ENCODE peak calls at places on chromosomes 6 and 20, in seven cellular contexts. Z is fibroblast of lung, J is GM12865, D is IMR-90, H is AG09309, P is heart right ventricle, C is H1. B is an unnamed sample.

GRCh38 chr6:126252154-126252553 is 87.8 kb upstream of the CENPW start:
- DNase-seq in Z (no peak), J (no peak), D (no peak), H (no peak), P (no peak), C (no peak), B (no peak)

GRCh38 chr20:37877832-37878772 is 24.8 kb upstream of the VSTM2L start:
- DNase-seq in Z (no peak), J (no peak), D (no peak), H (no peak), P (no peak), C (no peak), B (no peak)

GRCh38 chr20:57458400-57459160 is 66.4 kb downstream of the CTCFL start:
- DNase-seq in Z (peak), J (no peak), D (no peak), H (peak), P (peak), C (no peak), B (no peak)

GRCh38 chr6:29887819-29888581 is 54.3 kb upstream of the HLA-A start:
- DNase-seq in Z (peak), J (no peak), D (peak), H (no peak), P (peak), C (peak), B (no peak)

GRCh38 chr6:16793828-16794412 is 32.7 kb upstream of the ATXN1 start:
- DNase-seq in Z (no peak), J (no peak), D (no peak), H (no peak), P (no peak), C (no peak), B (no peak)

GRCh38 chr6:71510057-71510713 is 221.6 kb downstream of the OGFRL1 start:
- DNase-seq in Z (peak), J (peak), D (peak), H (peak), P (peak), C (peak), B (no peak)

GRCh38 chr6:6519028-6519427 is 69.5 kb upstream of the LY86 start:
- DNase-seq in Z (no peak), J (no peak), D (no peak), H (no peak), P (no peak), C (no peak), B (no peak)

GRCh38 chr20:4099905-4100675 is 84.7 kb upstream of the RNF24 start:
- DNase-seq in Z (no peak), J (no peak), D (peak), H (no peak), P (no peak), C (no peak), B (no peak)

GRCh38 chr20:25014816-25015215 is 22.3 kb upstream of the APMAP start:
- DNase-seq in Z (no peak), J (peak), D (no peak), H (no peak), P (no peak), C (no peak), B (no peak)

GRCh38 chr20:63404129-63405085 is 43.3 kb upstream of the CHRNA4 start:
- DNase-seq in Z (no peak), J (no peak), D (no peak), H (no peak), P (no peak), C (no peak), B (no peak)

GRCh38 chr6:82861121-82861520 is 204.5 kb downstream of the UBE3D start:
- DNase-seq in Z (peak), J (no peak), D (no peak), H (no peak), P (no peak), C (no peak), B (no peak)

GRCh38 chr20:58697201-58697866 is 4.7 kb downstream of the NPEPL1 start:
- DNase-seq in Z (no peak), J (no peak), D (no peak), H (no peak), P (no peak), C (no peak), B (no peak)

GRCh38 chr20:36770680-36771079 is 2.9 kb downstream of the DSN1 start:
- DNase-seq in Z (no peak), J (no peak), D (no peak), H (no peak), P (no peak), C (no peak), B (no peak)

GRCh38 chr20:60062431-60063336 is 104.5 kb downstream of the CDH26 start:
- DNase-seq in Z (peak), J (no peak), D (peak), H (peak), P (no peak), C (no peak), B (no peak)

GRCh38 chr6:83378621-83379388 is 52.0 kb downstream of the ME1 start:
- DNase-seq in Z (peak), J (no peak), D (peak), H (peak), P (no peak), C (no peak), B (no peak)

GRCh38 chr6:147063469-147064031 is 140.7 kb upstream of the STXBP5 start:
- DNase-seq in Z (peak), J (no peak), D (peak), H (peak), P (no peak), C (no peak), B (no peak)

GRCh38 chr6:14641401-14641800 is 523.8 kb downstream of the CD83 start:
- DNase-seq in Z (no peak), J (no peak), D (no peak), H (no peak), P (no peak), C (no peak), B (no peak)

GRCh38 chr6:88823998-88824397 is 139.4 kb downstream of the RNGTT start:
- DNase-seq in Z (peak), J (no peak), D (peak), H (peak), P (no peak), C (no peak), B (no peak)

GRCh38 chr6:44943541-44943940 is 384.6 kb upstream of the RUNX2 start:
- DNase-seq in Z (no peak), J (no peak), D (no peak), H (no peak), P (no peak), C (no peak), B (no peak)

GRCh38 chr20:53934421-53935352 is 135.7 kb downstream of the BCAS1 start:
- DNase-seq in Z (peak), J (peak), D (peak), H (peak), P (peak), C (no peak), B (no peak)

GRCh38 chr6:166031275-166031674 is 136.4 kb downstream of the TBXT start:
- DNase-seq in Z (no peak), J (no peak), D (no peak), H (no peak), P (no peak), C (no peak), B (no peak)

GRCh38 chr6:15431762-15432495 is 186.1 kb downstream of the JARID2 start:
- DNase-seq in Z (peak), J (no peak), D (peak), H (no peak), P (no peak), C (no peak), B (no peak)

GRCh38 chr6:54002118-54002517 is 109.1 kb upstream of the MLIP start:
- DNase-seq in Z (peak), J (no peak), D (peak), H (no peak), P (no peak), C (no peak), B (no peak)

GRCh38 chr20:15726416-15726815 is 846.8 kb downstream of the KIF16B start:
- DNase-seq in Z (no peak), J (no peak), D (no peak), H (no peak), P (no peak), C (no peak), B (no peak)

GRCh38 chr6:9540534-9541126 is 874.2 kb downstream of the TFAP2A start:
- DNase-seq in Z (peak), J (peak), D (peak), H (no peak), P (no peak), C (no peak), B (no peak)

GRCh38 chr20:44448753-44449546 is 26.7 kb upstream of the TTPAL start:
- DNase-seq in Z (no peak), J (peak), D (no peak), H (no peak), P (no peak), C (peak), B (no peak)

GRCh38 chr6:142796571-142796970 is 148.4 kb downstream of the HIVEP2 start:
- DNase-seq in Z (peak), J (no peak), D (peak), H (peak), P (no peak), C (no peak), B (no peak)

GRCh38 chr6:74606488-74607135 is 599.2 kb downstream of the COL12A1 start:
- DNase-seq in Z (peak), J (no peak), D (peak), H (peak), P (no peak), C (no peak), B (no peak)

GRCh38 chr6:74607934-74608333 is 597.9 kb downstream of the COL12A1 start:
- DNase-seq in Z (peak), J (no peak), D (peak), H (no peak), P (no peak), C (no peak), B (no peak)

GRCh38 chr6:74607468-74607867 is 598.4 kb downstream of the COL12A1 start:
- DNase-seq in Z (no peak), J (no peak), D (no peak), H (no peak), P (no peak), C (no peak), B (no peak)

GRCh38 chr6:74609857-74610256 is 596.0 kb downstream of the COL12A1 start:
- DNase-seq in Z (no peak), J (no peak), D (no peak), H (no peak), P (no peak), C (no peak), B (no peak)

GRCh38 chr6:74611220-74611619 is 594.6 kb downstream of the COL12A1 start:
- DNase-seq in Z (no peak), J (no peak), D (peak), H (no peak), P (no peak), C (no peak), B (no peak)
- TF ChIP-seq CTCF in Z (no peak), J (no peak), D (no peak), H (no peak), P (no peak), C (no peak), B (no peak)

GRCh38 chr20:49323622-49324238 is 45.9 kb upstream of the ZNFX1 start:
- DNase-seq in Z (peak), J (peak), D (peak), H (peak), P (no peak), C (no peak), B (no peak)
- TF ChIP-seq CTCF in Z (peak), J (peak), D (peak), H (peak), P (no peak), C (peak), B (no peak)

GRCh38 chr6:154805288-154805911 is 72.2 kb downstream of the SCAF8 start:
- DNase-seq in Z (peak), J (peak), D (peak), H (peak), P (no peak), C (no peak), B (no peak)
- TF ChIP-seq CTCF in Z (peak), J (peak), D (peak), H (peak), P (peak), C (peak), B (no peak)

DNA sequence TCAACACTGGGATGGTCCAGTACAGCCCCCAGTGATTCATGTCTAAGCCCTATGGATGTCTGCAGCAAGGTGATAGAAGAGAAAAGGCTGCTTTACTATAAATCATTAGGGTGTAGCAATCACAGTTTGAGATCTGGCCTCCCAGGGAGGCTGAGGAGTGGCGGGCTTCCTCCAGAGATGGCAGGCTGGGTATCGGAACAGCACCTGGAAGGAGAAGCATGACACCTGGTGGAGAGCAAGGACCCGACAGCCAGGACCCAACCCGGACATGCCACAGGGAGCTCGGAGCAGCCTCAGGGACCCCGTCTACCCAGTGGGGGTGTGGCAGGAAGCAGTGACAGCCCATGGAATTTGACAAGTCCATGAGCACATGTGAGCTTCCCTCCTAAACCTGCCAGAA is 114.8 kb upstream of the CD93 start:
- DNase-seq in Z (peak), J (peak), D (peak), H (no peak), P (peak), C (peak), B (no peak)
- TF ChIP-seq CTCF in Z (no peak), J (peak), D (peak), H (peak), P (peak), C (peak), B (no peak)

GRCh38 chr6:131924881-131925474 is 26.2 kb downstream of the CCN2 start:
- DNase-seq in Z (peak), J (peak), D (peak), H (no peak), P (no peak), C (no peak), B (no peak)
- TF ChIP-seq CTCF in Z (peak), J (peak), D (peak), H (peak), P (peak), C (peak), B (no peak)

GRCh38 chr6:100913400-100914276 is 32.5 kb upstream of the ASCC3 start:
- DNase-seq in Z (peak), J (no peak), D (peak), H (no peak), P (no peak), C (peak), B (no peak)
- TF ChIP-seq CTCF in Z (no peak), J (no peak), D (no peak), H (no peak), P (no peak), C (peak), B (no peak)

GRCh38 chr20:33392016-33392415 is 9.3 kb downstream of the CDK5RAP1 start:
- DNase-seq in Z (peak), J (no peak), D (peak), H (peak), P (no peak), C (no peak), B (no peak)

GRCh38 chr20:33399924-33400323 is 1.4 kb downstream of the CDK5RAP1 start:
- DNase-seq in Z (no peak), J (no peak), D (no peak), H (no peak), P (no peak), C (no peak), B (no peak)

GRCh38 chr20:33393609-33394008 is 7.7 kb downstream of the CDK5RAP1 start:
- DNase-seq in Z (no peak), J (no peak), D (peak), H (no peak), P (no peak), C (no peak), B (no peak)

GRCh38 chr20:33394718-33395117 is 6.6 kb downstream of the CDK5RAP1 start:
- DNase-seq in Z (no peak), J (no peak), D (no peak), H (no peak), P (no peak), C (no peak), B (no peak)
- TF ChIP-seq CTCF in Z (no peak), J (no peak), D (peak), H (peak), P (no peak), C (no peak), B (no peak)

GRCh38 chr6:3633711-3634110 is 117.8 kb downstream of the PXDC1 start:
- DNase-seq in Z (no peak), J (no peak), D (no peak), H (no peak), P (no peak), C (no peak), B (no peak)

GRCh38 chr6:3628143-3628840 is 123.2 kb downstream of the PXDC1 start:
- DNase-seq in Z (peak), J (no peak), D (no peak), H (no peak), P (no peak), C (peak), B (no peak)

GRCh38 chr6:3631862-3632261 is 119.7 kb downstream of the PXDC1 start:
- DNase-seq in Z (no peak), J (no peak), D (no peak), H (no peak), P (no peak), C (no peak), B (no peak)

GRCh38 chr6:3627501-3627900 is 124.0 kb downstream of the PXDC1 start:
- DNase-seq in Z (no peak), J (no peak), D (no peak), H (no peak), P (no peak), C (peak), B (no peak)

GRCh38 chr6:3630258-3630828 is 121.2 kb downstream of the PXDC1 start:
- DNase-seq in Z (no peak), J (no peak), D (no peak), H (no peak), P (no peak), C (peak), B (no peak)
- TF ChIP-seq CTCF in Z (no peak), J (no peak), D (no peak), H (no peak), P (no peak), C (no peak), B (no peak)

DNA sequence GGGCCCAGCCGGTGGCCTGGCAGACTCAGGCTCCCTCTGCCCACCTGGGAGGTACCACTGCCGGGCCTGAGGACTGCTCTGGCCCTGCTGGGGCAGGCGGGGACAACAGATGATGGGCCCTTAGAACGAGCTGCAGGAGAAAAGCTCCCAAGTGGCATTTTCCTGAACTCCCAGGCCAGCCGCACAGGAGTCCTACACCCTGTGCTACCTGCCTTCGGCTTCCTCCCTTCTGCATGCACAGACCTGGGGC is 41.3 kb downstream of the DSTN start:
- DNase-seq in Z (peak), J (no peak), D (no peak), H (no peak), P (no peak), C (no peak), B (no peak)
- TF ChIP-seq CTCF in Z (peak), J (no peak), D (no peak), H (no peak), P (no peak), C (no peak), B (no peak)

GRCh38 chr6:168061269-168062210 is 17.5 kb downstream of the FRMD1 start:
- DNase-seq in Z (no peak), J (no peak), D (no peak), H (no peak), P (no peak), C (no peak), B (no peak)

GRCh38 chr6:168058691-168059551 is 20.1 kb downstream of the FRMD1 start:
- DNase-seq in Z (no peak), J (no peak), D (no peak), H (no peak), P (no peak), C (no peak), B (no peak)

GRCh38 chr6:168062346-168063289 is 16.4 kb downstream of the FRMD1 start:
- DNase-seq in Z (no peak), J (no peak), D (no peak), H (no peak), P (no peak), C (no peak), B (no peak)

GRCh38 chr6:168057836-168058235 is 21.2 kb downstream of the FRMD1 start:
- DNase-seq in Z (no peak), J (no peak), D (no peak), H (no peak), P (no peak), C (no peak), B (no peak)

DNA sequence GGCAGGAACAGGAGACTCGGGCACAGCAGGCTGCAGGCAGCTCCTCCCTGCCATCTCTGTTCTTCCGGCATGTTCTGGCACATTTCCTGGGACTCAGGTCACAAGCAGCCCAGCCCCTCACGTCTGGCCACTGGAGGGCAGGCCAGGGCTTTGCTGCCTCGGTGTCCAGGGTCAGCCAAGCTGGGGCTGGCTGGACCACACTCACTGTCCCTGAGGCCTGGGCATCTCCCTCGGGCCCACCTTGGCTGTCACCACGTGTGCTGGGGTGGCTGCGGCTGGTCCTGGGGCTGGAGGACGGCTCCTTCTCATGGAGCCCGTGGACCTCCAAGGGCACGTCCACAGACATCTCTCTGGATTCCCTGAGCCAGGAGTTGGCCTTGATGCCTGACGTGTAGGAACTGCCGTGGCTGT is 18.5 kb downstream of the FRMD1 start:
- DNase-seq in Z (peak), J (no peak), D (peak), H (no peak), P (peak), C (no peak), B (no peak)
- TF ChIP-seq CTCF in Z (peak), J (no peak), D (peak), H (peak), P (peak), C (peak), B (no peak)